ENCODE peak calls at places on chromosomes 5 and 9, in eight cellular contexts. I is midbrain; O is T-helper 2 cell; G is ELR; D is stimulated activated CD4-positive, alpha-beta T cell treated with anti-CD3 and anti-CD28 coated beads, Interleukin-2, amount 100 ng/mL, for 48 hours; P is activated CD8-positive, alpha-beta memory T cell treated with anti-CD3 and anti-CD28 coated beads for 48 hours; J is gastrocnemius medialis; V is T follicular helper cell. Y is an unnamed sample.

GRCh38 chr9:35811364-35812024 is 568 bp downstream of the SPAG8 start:
- DNase-seq in P (no peak), D (no peak), V (no peak), J (peak; percentile 31), G (peak; percentile 48), I (peak; percentile 30), O (no peak), Y (peak; percentile 68)

GRCh38 chr5:141409598-141410306 is 1.9 kb downstream of the PCDHGB6 start:
- DNase-seq in V (no peak), G (no peak), D (no peak), O (no peak), J (no peak), I (no peak), P (no peak), Y (no peak)

GRCh38 chr9:124222918-124223720 is 34.6 kb upstream of the NEK6 start:
- DNase-seq in O (no peak), J (peak; percentile 62), I (peak; percentile 71), G (peak; percentile 23), D (no peak), V (no peak), P (no peak), Y (no peak)

GRCh38 chr9:136784249-136784996 is 6.7 kb upstream of the TMEM141 start:
- DNase-seq in V (no peak), J (no peak), D (no peak), I (peak; percentile 54), G (peak; percentile 68), O (no peak), P (no peak), Y (peak; percentile 74)

GRCh38 chr9:69932901-69933300 is 110.7 kb upstream of the MAMDC2 start:
- DNase-seq in D (no peak), G (peak; percentile 68), P (no peak), V (no peak), O (no peak), J (no peak), I (no peak), Y (peak; percentile 11)

GRCh38 chr5:77896338-77896737 is 120.2 kb upstream of the TBCA start:
- DNase-seq in G (no peak), V (no peak), I (no peak), D (no peak), P (no peak), J (no peak), O (no peak), Y (no peak)

GRCh38 chr9:94250456-94250855 is 8.6 kb upstream of the ZNF169 start:
- DNase-seq in D (no peak), I (no peak), P (no peak), J (no peak), V (no peak), G (peak; percentile 71), O (no peak), Y (no peak)

GRCh38 chr5:146564036-146564762 is 48.2 kb upstream of the GPR151 start:
- DNase-seq in G (no peak), O (no peak), J (no peak), I (no peak), V (no peak), P (no peak), D (no peak), Y (no peak)

GRCh38 chr9:114743446-114743845 is 61.5 kb upstream of the TEX48 start:
- DNase-seq in D (no peak), O (no peak), G (no peak), I (no peak), J (no peak), P (no peak), V (no peak), Y (no peak)

GRCh38 chr9:98575379-98576346 is 133.1 kb downstream of the GABBR2 start:
- DNase-seq in J (no peak), I (no peak), D (peak; percentile 10), G (peak; percentile 84), O (no peak), V (no peak), P (peak; percentile 12), Y (no peak)

GRCh38 chr9:135128035-135128670 is 40.7 kb downstream of the OLFM1 start:
- DNase-seq in J (no peak), V (no peak), P (no peak), O (no peak), I (no peak), D (no peak), G (no peak), Y (no peak)

GRCh38 chr5:157290156-157290980 is 24.4 kb downstream of the CYFIP2 start:
- DNase-seq in O (no peak), I (no peak), G (peak; percentile 55), P (no peak), V (no peak), J (no peak), D (no peak), Y (peak; percentile 53)

GRCh38 chr5:125412561-125413535 is 666.4 kb upstream of the ZNF608 start:
- DNase-seq in D (no peak), G (peak; percentile 74), O (no peak), P (no peak), V (no peak), J (peak; percentile 78), I (peak; percentile 86), Y (peak; percentile 98)

GRCh38 chr5:14179446-14179845 is 36.3 kb downstream of the TRIO start:
- DNase-seq in J (no peak), G (no peak), I (no peak), D (no peak), V (no peak), O (no peak), P (no peak), Y (peak; percentile 1)

GRCh38 chr5:145764325-145764724 is 70.8 kb downstream of the PRELID2 start:
- DNase-seq in D (no peak), J (no peak), G (no peak), I (no peak), O (no peak), V (no peak), P (no peak), Y (no peak)

GRCh38 chr5:1315018-1315708 is 20.3 kb upstream of the TERT start:
- DNase-seq in I (no peak), G (no peak), V (peak; percentile 66), O (no peak), P (no peak), D (no peak), J (no peak), Y (no peak)

GRCh38 chr5:1066676-1067075 is 45.2 kb downstream of the SLC12A7 start:
- DNase-seq in J (no peak), O (no peak), D (no peak), I (no peak), V (no peak), P (no peak), G (no peak), Y (no peak)

GRCh38 chr9:105063665-105064247 is 135.8 kb upstream of the ABCA1 start:
- DNase-seq in I (no peak), P (no peak), J (peak; percentile 31), D (no peak), V (no peak), G (peak; percentile 86), O (no peak), Y (no peak)

GRCh38 chr5:129400395-129400983 is 59.6 kb upstream of the ADAMTS19 start:
- DNase-seq in V (no peak), O (no peak), I (no peak), G (peak; percentile 16), P (no peak), J (no peak), D (no peak), Y (no peak)

GRCh38 chr5:156699147-156699546 is 150.9 kb upstream of the PPP1R2B start:
- DNase-seq in J (no peak), P (no peak), O (no peak), I (no peak), D (no peak), G (no peak), V (no peak), Y (no peak)

GRCh38 chr9:73050887-73051550 is 98.2 kb upstream of the ALDH1A1 start:
- DNase-seq in J (peak; percentile 29), O (no peak), P (no peak), G (no peak), V (no peak), I (no peak), D (no peak), Y (no peak)